ENCODE peak calls at places on chromosomes 7 and 10, in seven cellular contexts. S, X, J, W, G, Z and A are unnamed samples.
A peak's percentile ranks its signal among the peaks of the same experiment; 100 is the strongest.

GRCh38 chr7:149475121-149476045 is 14.5 kb upstream of the ZNF777 start:
- ATAC-seq in S (peak; percentile 47), X (no peak), J (no peak), W (peak; percentile 28), G (no peak), Z (no peak), A (no peak)

GRCh38 chr10:132989476-132990415 is 47.4 kb upstream of the CFAP46 start:
- ATAC-seq in S (no peak), X (no peak), J (no peak), W (no peak), G (no peak), Z (no peak), A (no peak)

GRCh38 chr7:94400022-94400421 is 5.3 kb downstream of the COL1A2 start:
- ATAC-seq in S (no peak), X (no peak), J (no peak), W (no peak), G (no peak), Z (no peak), A (no peak)

GRCh38 chr7:44267719-44268413 is 57.5 kb downstream of the CAMK2B start:
- ATAC-seq in S (peak; percentile 7), X (no peak), J (no peak), W (peak; percentile 14), G (peak; percentile 40), Z (peak; percentile 32), A (no peak)

GRCh38 chr7:158111556-158111880 is 476.1 kb downstream of the PTPRN2 start:
- ATAC-seq in S (no peak), X (no peak), J (no peak), W (no peak), G (no peak), Z (no peak), A (no peak)

GRCh38 chr7:116560021-116560970 is 35.5 kb downstream of the CAV1 start:
- ATAC-seq in S (no peak), X (peak; percentile 21), J (no peak), W (no peak), G (peak; percentile 36), Z (peak; percentile 34), A (peak; percentile 50)

GRCh38 chr7:36440880-36441279 is 51.2 kb downstream of the ANLN start:
- ATAC-seq in S (peak; percentile 49), X (peak; percentile 58), J (no peak), W (no peak), G (peak; percentile 50), Z (no peak), A (no peak)

GRCh38 chr7:158821173-158822021 is 7.9 kb downstream of the ESYT2 start:
- ATAC-seq in S (peak; percentile 54), X (peak; percentile 63), J (no peak), W (no peak), G (peak; percentile 33), Z (peak; percentile 66), A (peak; percentile 51)

GRCh38 chr7:157012113-157012547 is 1.7 kb upstream of the MNX1 start:
- ATAC-seq in S (no peak), X (no peak), J (no peak), W (no peak), G (no peak), Z (no peak), A (no peak)

GRCh38 chr10:7423521-7423920 is 12.7 kb upstream of the SFMBT2 start:
- ATAC-seq in S (no peak), X (no peak), J (no peak), W (no peak), G (peak; percentile 79), Z (no peak), A (no peak)

GRCh38 chr7:71457021-71457420 is 325.1 kb downstream of the GALNT17 start:
- ATAC-seq in S (no peak), X (no peak), J (no peak), W (no peak), G (peak; percentile 66), Z (no peak), A (no peak)

GRCh38 chr10:94673614-94674321 is 9.8 kb upstream of the CYP2C18 start:
- ATAC-seq in S (no peak), X (no peak), J (no peak), W (no peak), G (no peak), Z (no peak), A (no peak)

GRCh38 chr10:3000063-3000462 is 67.3 kb upstream of the PFKP start:
- ATAC-seq in S (no peak), X (no peak), J (no peak), W (no peak), G (no peak), Z (no peak), A (no peak)

GRCh38 chr10:14712991-14713422 is 61.7 kb downstream of the FAM107B start:
- ATAC-seq in S (no peak), X (no peak), J (no peak), W (no peak), G (no peak), Z (no peak), A (no peak)

GRCh38 chr7:92425311-92425947 is 21.9 kb upstream of the GATAD1 start:
- ATAC-seq in S (peak; percentile 75), X (no peak), J (no peak), W (no peak), G (peak; percentile 64), Z (no peak), A (no peak)

GRCh38 chr10:89479255-89479654 is 56.1 kb downstream of the SLC16A12 start:
- ATAC-seq in S (no peak), X (no peak), J (no peak), W (no peak), G (no peak), Z (no peak), A (no peak)

GRCh38 chr7:123570390-123571182 is 13.0 kb upstream of the NDUFA5 start:
- ATAC-seq in S (no peak), X (no peak), J (peak; percentile 58), W (no peak), G (no peak), Z (peak; percentile 55), A (no peak)

GRCh38 chr7:85186083-85186520 is 754 bp downstream of the SEMA3D start:
- ATAC-seq in S (peak; percentile 76), X (peak; percentile 57), J (peak; percentile 28), W (peak; percentile 70), G (peak; percentile 61), Z (no peak), A (peak; percentile 40)

GRCh38 chr10:119807960-119808697 is 64.5 kb downstream of the MCMBP start:
- ATAC-seq in S (no peak), X (no peak), J (peak; percentile 93), W (no peak), G (no peak), Z (no peak), A (no peak)

GRCh38 chr10:95505641-95506040 is 55.5 kb downstream of the SORBS1 start:
- ATAC-seq in S (no peak), X (no peak), J (no peak), W (no peak), G (no peak), Z (no peak), A (no peak)

GRCh38 chr7:35694161-35694783 is 663 bp downstream of the HERPUD2 start:
- ATAC-seq in S (peak; percentile 60), X (peak; percentile 41), J (peak; percentile 33), W (peak; percentile 58), G (peak; percentile 53), Z (peak; percentile 53), A (peak; percentile 21)

GRCh38 chr7:150369740-150370501 is 1.3 kb downstream of the REPIN1 start:
- ATAC-seq in S (no peak), X (no peak), J (no peak), W (no peak), G (no peak), Z (peak; percentile 3), A (no peak)

DNA sequence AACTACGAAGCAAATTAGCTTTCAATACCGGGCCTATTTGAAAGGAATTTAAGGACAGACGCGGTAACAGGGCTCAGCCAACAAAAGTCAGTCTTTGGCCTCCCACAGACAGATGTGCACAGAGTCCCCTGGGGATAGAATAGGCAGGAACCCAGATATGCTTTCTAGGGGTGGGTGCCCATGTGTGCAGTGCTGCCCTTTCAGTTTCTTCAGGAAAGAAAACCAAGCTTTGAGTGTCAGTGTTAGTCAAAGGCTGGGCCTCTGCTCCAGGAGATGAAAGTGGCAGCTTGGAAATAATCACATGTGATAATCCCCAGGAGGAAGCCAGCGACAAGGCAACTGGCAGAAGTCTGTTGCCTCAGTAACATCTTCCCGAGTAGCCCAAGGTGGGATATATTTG is 43.8 kb upstream of the CSTF2T start:
- ATAC-seq in S (no peak), X (no peak), J (peak; percentile 87), W (no peak), G (no peak), Z (no peak), A (no peak)
- TF ChIP-seq POLR2AphosphoS5 in S (no peak), X (no peak), J (no peak), W (no peak), G (no peak), Z (no peak), A (no peak)

GRCh38 chr10:59880019-59880717 is 26.2 kb downstream of the CCDC6 start:
- ATAC-seq in S (no peak), X (no peak), J (peak; percentile 44), W (no peak), G (no peak), Z (peak; percentile 66), A (no peak)
- H3K4me1 ChIP-seq in S (no peaks in the 10 kb centered on the region), X (no peaks in the 10 kb centered on the region), J (peaks cover 51% of the 10 kb centered on the region), W (peaks cover 20% of the 10 kb centered on the region), G (peaks cover 30% of the 10 kb centered on the region), Z (peaks cover 52% of the 10 kb centered on the region), A (peaks cover 4% of the 10 kb centered on the region)

GRCh38 chr7:87159538-87159937 is 7.3 kb downstream of the DMTF1 start:
- ATAC-seq in S (no peak), X (no peak), J (peak; percentile 67), W (no peak), G (no peak), Z (peak; percentile 44), A (no peak)

GRCh38 chr7:87164433-87164832 is 12.2 kb downstream of the DMTF1 start:
- ATAC-seq in S (no peak), X (no peak), J (no peak), W (no peak), G (no peak), Z (no peak), A (no peak)
- TF ChIP-seq POLR2AphosphoS5 in S (no peak), X (no peak), J (no peak), W (no peak), G (no peak), Z (no peak), A (no peak)

GRCh38 chr10:58240531-58240930 is 27.2 kb downstream of the IPMK start:
- ATAC-seq in S (no peak), X (no peak), J (no peak), W (no peak), G (no peak), Z (no peak), A (no peak)
- H3K4me1 ChIP-seq in S (peaks cover 30% of the 10 kb centered on the region), X (peaks cover 32% of the 10 kb centered on the region), J (no peaks in the 10 kb centered on the region), W (peaks cover 67% of the 10 kb centered on the region), G (peaks cover 24% of the 10 kb centered on the region), Z (peaks cover 7% of the 10 kb centered on the region), A (peaks cover 2% of the 10 kb centered on the region)

GRCh38 chr7:128233471-128233870 is 7.6 kb upstream of the LEP start:
- ATAC-seq in S (no peak), X (no peak), J (no peak), W (no peak), G (no peak), Z (no peak), A (no peak)
- TF ChIP-seq POLR2AphosphoS5 in S (no peak), X (no peak), J (no peak), W (no peak), G (no peak), Z (no peak), A (no peak)

GRCh38 chr10:127982601-127983000 is 75.7 kb downstream of the PTPRE start:
- ATAC-seq in S (no peak), X (no peak), J (no peak), W (no peak), G (no peak), Z (no peak), A (no peak)
- H3K4me1 ChIP-seq in S (no peaks in the 10 kb centered on the region), X (peaks cover 12% of the 10 kb centered on the region), J (no peaks in the 10 kb centered on the region), W (no peaks in the 10 kb centered on the region), G (no peaks in the 10 kb centered on the region), Z (no peaks in the 10 kb centered on the region), A (peaks cover 17% of the 10 kb centered on the region)

GRCh38 chr7:18574235-18574540 is 78.6 kb downstream of the HDAC9 start:
- ATAC-seq in S (no peak), X (no peak), J (no peak), W (no peak), G (no peak), Z (no peak), A (no peak)
- TF ChIP-seq POLR2AphosphoS5 in S (no peak), X (no peak), J (no peak), W (no peak), G (no peak), Z (no peak), A (no peak)